ENCODE peak calls at places on chromosomes 3 and 15, in six cellular contexts. N, A, B, Q, M and U are unnamed samples. For H3K4me1, the result is how much of the 10 kb centered on the place peaks cover.

GRCh38 chr3:86801921-86802320 is 189.0 kb downstream of the VGLL3 start:
- DNase-seq in N (no peak), A (no peak), B (no peak), Q (no peak), M (no peak), U (no peak)

GRCh38 chr3:140276698-140277097 is 341.7 kb downstream of the CLSTN2 start:
- DNase-seq in N (no peak), A (peak), B (no peak), Q (no peak), M (peak), U (peak)

GRCh38 chr3:108022316-108023150 is 68.3 kb downstream of the CD47 start:
- DNase-seq in N (no peak), A (no peak), B (no peak), Q (no peak), M (no peak), U (no peak)

GRCh38 chr15:92801412-92801773 is 98.7 kb upstream of the CHD2 start:
- DNase-seq in N (no peak), A (peak), B (no peak), Q (no peak), M (no peak), U (no peak)

GRCh38 chr15:66757521-66757920 is 55.5 kb downstream of the SMAD6 start:
- DNase-seq in N (no peak), A (no peak), B (no peak), Q (no peak), M (no peak), U (no peak)

GRCh38 chr15:29132786-29133185 is 136.8 kb downstream of the NSMCE3 start:
- DNase-seq in N (no peak), A (no peak), B (no peak), Q (peak), M (no peak), U (no peak)

GRCh38 chr3:177284383-177284881 is 87.2 kb upstream of the TBL1XR1 start:
- DNase-seq in N (peak), A (peak), B (no peak), Q (no peak), M (peak), U (no peak)

GRCh38 chr3:71585891-71586809 is 2.6 kb upstream of the FOXP1 start:
- DNase-seq in N (peak), A (peak), B (no peak), Q (peak), M (no peak), U (peak)

GRCh38 chr3:21672303-21672702 is 78.7 kb downstream of the ZNF385D start:
- DNase-seq in N (no peak), A (no peak), B (no peak), Q (no peak), M (no peak), U (peak)

GRCh38 chr3:40780341-40780800 is 255.6 kb downstream of the ZNF621 start:
- DNase-seq in N (no peak), A (no peak), B (no peak), Q (no peak), M (peak), U (no peak)

GRCh38 chr15:58546635-58547627 is 115.1 kb downstream of the LIPC start:
- DNase-seq in N (peak), A (peak), B (no peak), Q (peak), M (peak), U (peak)

GRCh38 chr3:47890832-47891620 is 88.1 kb downstream of the DHX30 start:
- DNase-seq in N (no peak), A (no peak), B (no peak), Q (no peak), M (no peak), U (no peak)

GRCh38 chr15:96849501-96849900 is 519.0 kb downstream of the NR2F2 start:
- DNase-seq in N (no peak), A (no peak), B (no peak), Q (no peak), M (no peak), U (no peak)

GRCh38 chr3:161104561-161105551 is at the start of gene B3GALNT1:
- DNase-seq in N (peak), A (no peak), B (no peak), Q (peak), M (no peak), U (peak)

GRCh38 chr15:48582472-48583235 is 62.9 kb downstream of the FBN1 start:
- DNase-seq in N (no peak), A (no peak), B (no peak), Q (no peak), M (no peak), U (no peak)

GRCh38 chr3:152724270-152724669 is 110.7 kb upstream of the P2RY1 start:
- DNase-seq in N (no peak), A (no peak), B (no peak), Q (no peak), M (no peak), U (no peak)

GRCh38 chr15:98146031-98146430 is 185.5 kb downstream of the ARRDC4 start:
- DNase-seq in N (no peak), A (no peak), B (no peak), Q (no peak), M (no peak), U (no peak)

GRCh38 chr3:46538803-46539442 is 27.2 kb downstream of the LRRC2 start:
- DNase-seq in N (no peak), A (no peak), B (peak), Q (no peak), M (no peak), U (no peak)

GRCh38 chr15:69045810-69046209 is 31.3 kb downstream of the NOX5 start:
- DNase-seq in N (peak), A (no peak), B (no peak), Q (no peak), M (peak), U (no peak)

GRCh38 chr3:134351421-134351820 is 22.8 kb downstream of the AMOTL2 start:
- DNase-seq in N (no peak), A (no peak), B (no peak), Q (no peak), M (no peak), U (no peak)

GRCh38 chr15:65791335-65792129 is 561 bp downstream of the DENND4A start:
- DNase-seq in N (peak), A (no peak), B (no peak), Q (no peak), M (peak), U (no peak)

GRCh38 chr15:25846377-25846776 is 16.8 kb downstream of the ATP10A start:
- DNase-seq in N (no peak), A (no peak), B (no peak), Q (no peak), M (no peak), U (no peak)

GRCh38 chr15:45354711-45355110 is 23.6 kb downstream of the GATM start:
- DNase-seq in N (no peak), A (no peak), B (no peak), Q (no peak), M (no peak), U (no peak)

GRCh38 chr15:48367483-48367882 is 36.3 kb downstream of the DUT start:
- DNase-seq in N (no peak), A (no peak), B (no peak), Q (no peak), M (no peak), U (no peak)

GRCh38 chr15:25862469-25863066 is 559 bp downstream of the ATP10A start:
- DNase-seq in N (no peak), A (no peak), B (no peak), Q (no peak), M (no peak), U (no peak)

GRCh38 chr3:116453676-116454346 is 8.5 kb upstream of the LSAMP start:
- DNase-seq in N (no peak), A (no peak), B (no peak), Q (no peak), M (no peak), U (no peak)

GRCh38 chr15:81859737-81860516 is 185.9 kb downstream of the MEX3B start:
- DNase-seq in N (no peak), A (no peak), B (no peak), Q (no peak), M (no peak), U (no peak)

GRCh38 chr15:22863356-22863755 is 24.9 kb downstream of the NIPA2 start:
- DNase-seq in N (no peak), A (no peak), B (no peak), Q (no peak), M (no peak), U (no peak)

GRCh38 chr15:93024293-93024692 is 64.7 kb downstream of the RGMA start:
- DNase-seq in N (no peak), A (no peak), B (no peak), Q (no peak), M (no peak), U (no peak)

GRCh38 chr3:130759692-130760338 is 13.2 kb upstream of the PIK3R4 start:
- DNase-seq in N (peak), A (peak), B (no peak), Q (peak), M (peak), U (peak)

GRCh38 chr3:84685467-84685866 is 273.3 kb upstream of the CADM2 start:
- DNase-seq in N (no peak), A (no peak), B (no peak), Q (no peak), M (no peak), U (no peak)

GRCh38 chr3:72213296-72214064 is 428.5 kb upstream of the PROK2 start:
- DNase-seq in N (no peak), A (no peak), B (no peak), Q (no peak), M (no peak), U (no peak)

GRCh38 chr3:188220988-188221818 is 67.2 kb downstream of the LPP start:
- DNase-seq in N (no peak), A (no peak), B (no peak), Q (no peak), M (peak), U (no peak)

GRCh38 chr15:60585743-60586708 is 107.1 kb upstream of the ICE2 start:
- DNase-seq in N (peak), A (peak), B (no peak), Q (peak), M (peak), U (peak)

GRCh38 chr3:138942271-138942670 is 4.7 kb downstream of the FOXL2 start:
- DNase-seq in N (no peak), A (no peak), B (no peak), Q (no peak), M (no peak), U (no peak)

GRCh38 chr3:111906667-111907066 is 47.6 kb downstream of the PHLDB2 start:
- DNase-seq in N (no peak), A (no peak), B (no peak), Q (no peak), M (no peak), U (no peak)

GRCh38 chr3:52205727-52206372 is 7.9 kb downstream of the ALAS1 start:
- DNase-seq in N (no peak), A (no peak), B (no peak), Q (no peak), M (no peak), U (no peak)

DNA sequence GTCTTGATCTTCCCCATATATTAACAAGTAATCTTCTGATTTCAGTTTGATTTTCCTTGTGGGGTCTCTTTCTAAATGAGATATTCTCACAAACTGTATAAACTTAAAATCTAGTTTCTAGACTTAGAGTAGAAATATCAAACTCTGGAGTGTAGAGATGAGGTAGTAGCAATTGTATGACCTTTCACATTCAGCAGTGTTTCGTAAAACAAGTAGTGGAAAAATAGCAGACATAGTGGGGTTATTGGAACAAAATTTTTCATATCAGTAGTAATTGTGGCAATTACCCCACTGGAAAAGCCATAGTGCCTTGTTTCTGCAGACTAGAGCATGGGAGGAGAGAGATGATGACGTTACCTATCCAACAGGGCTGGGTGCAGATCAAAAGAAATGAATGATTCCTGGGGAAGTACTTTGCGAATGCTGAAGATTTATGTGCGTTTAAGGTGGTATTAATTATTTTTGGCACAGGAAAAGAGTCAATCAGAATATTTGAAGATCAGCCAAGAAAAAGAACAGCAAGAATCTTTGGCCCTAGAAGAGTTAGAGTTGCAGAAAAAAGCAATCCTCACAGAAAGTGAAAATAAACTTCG is 147.0 kb upstream of the LRRFIP2 start:
- DNase-seq in N (no peak), A (no peak), B (no peak), Q (no peak), M (no peak), U (no peak)
- H3K4me3 ChIP-seq in N (no peak), A (no peak), B (no peak), Q (no peak), M (no peak), U (no peak)

GRCh38 chr15:74202461-74203401 is at the start of gene STRA6:
- DNase-seq in N (peak), A (no peak), B (no peak), Q (peak), M (peak), U (no peak)
- H3K4me1 ChIP-seq in N (under half), A (under half), B (under half), Q (half or more), M (under half), U (under half)

GRCh38 chr3:119099785-119100184 is 46.2 kb upstream of the TEX55 start:
- DNase-seq in N (no peak), A (no peak), B (no peak), Q (no peak), M (no peak), U (no peak)
- TF ChIP-seq SIN3A in N (no peak), A (no peak), B (no peak), Q (no peak), M (no peak), U (no peak)

GRCh38 chr15:74633781-74634180 is 18.1 kb downstream of the CLK3 start:
- DNase-seq in N (no peak), A (no peak), B (no peak), Q (no peak), M (no peak), U (no peak)

GRCh38 chr15:74632601-74633000 is 17.0 kb downstream of the CLK3 start:
- DNase-seq in N (no peak), A (no peak), B (no peak), Q (no peak), M (no peak), U (no peak)

GRCh38 chr15:74631408-74631807 is 15.8 kb downstream of the CLK3 start:
- DNase-seq in N (no peak), A (no peak), B (no peak), Q (no peak), M (peak), U (no peak)

GRCh38 chr15:74631935-74632560 is 16.4 kb downstream of the CLK3 start:
- DNase-seq in N (peak), A (no peak), B (no peak), Q (peak), M (peak), U (no peak)

GRCh38 chr15:74635228-74635627 is 19.6 kb downstream of the CLK3 start:
- DNase-seq in N (peak), A (no peak), B (no peak), Q (peak), M (peak), U (peak)
- H3K4me3 ChIP-seq in N (no peak), A (no peak), B (no peak), Q (no peak), M (no peak), U (no peak)

GRCh38 chr3:129661766-129662165 is 55.3 kb upstream of the PLXND1 start:
- DNase-seq in N (no peak), A (no peak), B (no peak), Q (no peak), M (no peak), U (no peak)

GRCh38 chr3:129663045-129663446 is 56.6 kb upstream of the PLXND1 start:
- DNase-seq in N (no peak), A (peak), B (no peak), Q (no peak), M (peak), U (no peak)

GRCh38 chr3:129664040-129664646 is 57.7 kb upstream of the PLXND1 start:
- DNase-seq in N (no peak), A (no peak), B (no peak), Q (no peak), M (no peak), U (no peak)

GRCh38 chr3:129665024-129665768 is 58.7 kb upstream of the PLXND1 start:
- DNase-seq in N (no peak), A (no peak), B (no peak), Q (no peak), M (peak), U (no peak)

DNA sequence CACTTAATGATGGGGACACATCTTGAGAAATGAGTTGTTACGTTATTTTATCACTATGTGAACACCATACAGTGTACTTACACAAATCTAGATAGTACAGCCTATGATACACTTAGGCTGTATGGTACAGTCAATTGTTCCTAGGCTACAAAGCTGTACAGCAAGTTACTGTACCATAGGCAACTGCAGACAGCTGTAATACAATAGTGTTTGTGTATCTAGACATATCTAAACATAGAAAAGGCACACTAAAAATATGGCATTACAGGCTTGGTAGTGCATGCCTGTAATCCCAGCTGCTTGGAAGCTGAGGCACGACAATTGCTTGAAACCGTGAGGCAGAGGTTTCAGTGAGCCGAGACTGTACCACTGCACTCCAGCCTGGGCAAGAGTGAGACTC is 55.8 kb upstream of the PLXND1 start:
- DNase-seq in N (no peak), A (no peak), B (no peak), Q (no peak), M (no peak), U (no peak)
- H3K4me1 ChIP-seq in N (under half), A (half or more), B (under half), Q (under half), M (half or more), U (under half)

GRCh38 chr3:62201438-62202035 is 171.8 kb downstream of the FEZF2 start:
- DNase-seq in N (peak), A (peak), B (no peak), Q (peak), M (peak), U (peak)
- TF ChIP-seq SIN3A in N (no peak), A (no peak), B (no peak), Q (no peak), M (no peak), U (no peak)

DNA sequence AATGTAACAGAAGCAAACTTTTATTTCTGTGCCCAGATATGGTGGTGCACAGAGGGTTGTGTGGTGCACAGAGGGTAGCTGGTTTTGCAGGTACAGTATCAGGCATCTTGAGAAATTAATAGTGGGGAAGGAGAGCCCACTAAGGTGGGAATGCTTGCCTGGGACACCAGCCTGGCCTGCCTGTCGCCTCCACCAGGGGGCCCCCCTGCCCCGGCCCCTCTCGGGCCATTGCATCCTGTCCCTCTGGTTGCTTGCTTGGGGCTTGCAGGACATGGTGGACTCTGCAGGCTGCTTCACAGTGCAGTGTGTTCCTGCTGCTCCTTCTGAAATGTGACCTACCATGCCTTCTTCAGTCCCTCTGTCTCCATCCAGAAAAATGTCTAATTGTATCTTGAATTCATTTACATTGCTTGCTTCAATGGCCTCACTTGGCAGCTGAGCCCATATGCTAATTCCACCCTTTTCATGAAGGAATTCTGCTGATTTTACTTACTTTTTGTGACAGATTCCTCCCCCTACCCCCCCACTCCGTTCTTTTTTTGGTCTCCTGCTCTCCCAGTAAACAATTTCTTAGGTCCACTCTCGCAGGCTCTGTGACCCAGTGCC is 73.6 kb downstream of the EEFSEC start:
- DNase-seq in N (peak), A (peak), B (no peak), Q (peak), M (peak), U (peak)
- H3K4me3 ChIP-seq in N (no peak), A (no peak), B (no peak), Q (no peak), M (no peak), U (no peak)

DNA sequence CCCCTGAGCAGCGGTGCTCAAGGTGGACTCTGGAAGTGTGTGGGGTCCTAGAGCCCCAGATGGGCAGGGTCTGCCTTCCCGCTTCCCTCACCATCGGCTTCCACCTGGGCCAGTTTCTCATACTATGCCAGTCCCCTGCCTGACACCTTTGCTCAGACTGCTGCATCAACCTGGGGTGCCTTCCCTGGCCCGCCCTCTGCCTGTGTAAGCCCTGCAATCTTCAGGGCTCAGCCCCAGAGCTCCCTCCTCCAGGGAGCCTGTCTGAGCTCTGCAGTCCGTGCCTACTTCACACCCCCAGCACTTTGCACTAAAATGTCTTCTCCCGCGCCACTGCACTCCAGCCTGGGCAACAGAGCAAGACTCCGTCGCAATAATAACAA is 13.1 kb downstream of the CSK start:
- DNase-seq in N (no peak), A (no peak), B (no peak), Q (no peak), M (no peak), U (no peak)
- H3K4me1 ChIP-seq in N (under half), A (under half), B (half or more), Q (under half), M (under half), U (under half)

GRCh38 chr3:194315965-194316361 is 35.2 kb downstream of the CPN2 start:
- DNase-seq in N (no peak), A (no peak), B (no peak), Q (no peak), M (no peak), U (no peak)
- TF ChIP-seq SIN3A in N (no peak), A (no peak), B (no peak), Q (no peak), M (no peak), U (no peak)